ENCODE peak calls at places on chromosomes 7 and 10, in nine cellular contexts. One of them, this sample, is unnamed.

GRCh38 chr7:10239643-10240345 is 733.9 kb upstream of the PHF14 start:
- DNase-seq in AG04449: no peak
- DNase-seq in stimulated activated CD8-positive, alpha-beta memory T cell treated with anti-CD3 and anti-CD28 coated beads, Interleukin-15, amount 100 ng/mL, for 1 hour: no peak
- DNase-seq in IMR-90: no peak
- DNase-seq in HCEC 1CT: no peak
- DNase-seq in activated CD4-positive, alpha-beta memory T cell treated with anti-CD3 and anti-CD28 coated beads for 36 hours: no peak
- DNase-seq in SW480: no peak
- DNase-seq in NCI-H1048: no peak
- DNase-seq in fibroblast of the aortic adventitia: no peak
- DNase-seq in this sample: no peak

GRCh38 chr10:17273403-17273802 is 45.4 kb downstream of the VIM start:
- DNase-seq in AG04449: peak; percentile 19
- DNase-seq in stimulated activated CD8-positive, alpha-beta memory T cell treated with anti-CD3 and anti-CD28 coated beads, Interleukin-15, amount 100 ng/mL, for 1 hour: no peak
- DNase-seq in IMR-90: peak; percentile 80
- DNase-seq in HCEC 1CT: peak; percentile 60
- DNase-seq in activated CD4-positive, alpha-beta memory T cell treated with anti-CD3 and anti-CD28 coated beads for 36 hours: no peak
- DNase-seq in SW480: peak; percentile 30
- DNase-seq in NCI-H1048: no peak
- DNase-seq in fibroblast of the aortic adventitia: peak; percentile 40
- DNase-seq in this sample: peak; percentile 60

GRCh38 chr10:5419466-5420094 is 7.2 kb downstream of the NET1 start:
- DNase-seq in AG04449: no peak
- DNase-seq in stimulated activated CD8-positive, alpha-beta memory T cell treated with anti-CD3 and anti-CD28 coated beads, Interleukin-15, amount 100 ng/mL, for 1 hour: no peak
- DNase-seq in IMR-90: no peak
- DNase-seq in HCEC 1CT: no peak
- DNase-seq in activated CD4-positive, alpha-beta memory T cell treated with anti-CD3 and anti-CD28 coated beads for 36 hours: no peak
- DNase-seq in SW480: no peak
- DNase-seq in NCI-H1048: no peak
- DNase-seq in fibroblast of the aortic adventitia: no peak
- DNase-seq in this sample: peak; percentile 33

GRCh38 chr7:157890921-157891401 is 554.2 kb downstream of the DNAJB6 start:
- DNase-seq in AG04449: no peak
- DNase-seq in stimulated activated CD8-positive, alpha-beta memory T cell treated with anti-CD3 and anti-CD28 coated beads, Interleukin-15, amount 100 ng/mL, for 1 hour: no peak
- DNase-seq in IMR-90: no peak
- DNase-seq in HCEC 1CT: no peak
- DNase-seq in activated CD4-positive, alpha-beta memory T cell treated with anti-CD3 and anti-CD28 coated beads for 36 hours: peak; percentile 20
- DNase-seq in SW480: no peak
- DNase-seq in NCI-H1048: no peak
- DNase-seq in fibroblast of the aortic adventitia: no peak
- DNase-seq in this sample: no peak

GRCh38 chr7:561631-562393 is 42.2 kb upstream of the PDGFA start:
- DNase-seq in AG04449: no peak
- DNase-seq in stimulated activated CD8-positive, alpha-beta memory T cell treated with anti-CD3 and anti-CD28 coated beads, Interleukin-15, amount 100 ng/mL, for 1 hour: no peak
- DNase-seq in IMR-90: no peak
- DNase-seq in HCEC 1CT: no peak
- DNase-seq in activated CD4-positive, alpha-beta memory T cell treated with anti-CD3 and anti-CD28 coated beads for 36 hours: no peak
- DNase-seq in SW480: peak; percentile 56
- DNase-seq in NCI-H1048: no peak
- DNase-seq in fibroblast of the aortic adventitia: no peak
- DNase-seq in this sample: no peak

GRCh38 chr10:102150970-102151773 is 1.0 kb upstream of the NOLC1 start:
- DNase-seq in AG04449: no peak
- DNase-seq in stimulated activated CD8-positive, alpha-beta memory T cell treated with anti-CD3 and anti-CD28 coated beads, Interleukin-15, amount 100 ng/mL, for 1 hour: no peak
- DNase-seq in IMR-90: peak; percentile 79
- DNase-seq in HCEC 1CT: peak; percentile 77
- DNase-seq in activated CD4-positive, alpha-beta memory T cell treated with anti-CD3 and anti-CD28 coated beads for 36 hours: peak; percentile 18
- DNase-seq in SW480: peak; percentile 46
- DNase-seq in NCI-H1048: no peak
- DNase-seq in fibroblast of the aortic adventitia: peak; percentile 90
- DNase-seq in this sample: no peak

GRCh38 chr10:84310470-84310869 is 17.9 kb upstream of the CCSER2 start:
- DNase-seq in AG04449: peak; percentile 19
- DNase-seq in stimulated activated CD8-positive, alpha-beta memory T cell treated with anti-CD3 and anti-CD28 coated beads, Interleukin-15, amount 100 ng/mL, for 1 hour: no peak
- DNase-seq in IMR-90: peak; percentile 86
- DNase-seq in HCEC 1CT: peak; percentile 7
- DNase-seq in activated CD4-positive, alpha-beta memory T cell treated with anti-CD3 and anti-CD28 coated beads for 36 hours: no peak
- DNase-seq in SW480: no peak
- DNase-seq in NCI-H1048: no peak
- DNase-seq in fibroblast of the aortic adventitia: peak; percentile 23
- DNase-seq in this sample: peak; percentile 67

GRCh38 chr7:145795132-145795531 is 321.5 kb upstream of the CNTNAP2 start:
- DNase-seq in AG04449: no peak
- DNase-seq in stimulated activated CD8-positive, alpha-beta memory T cell treated with anti-CD3 and anti-CD28 coated beads, Interleukin-15, amount 100 ng/mL, for 1 hour: no peak
- DNase-seq in IMR-90: no peak
- DNase-seq in HCEC 1CT: no peak
- DNase-seq in activated CD4-positive, alpha-beta memory T cell treated with anti-CD3 and anti-CD28 coated beads for 36 hours: no peak
- DNase-seq in SW480: no peak
- DNase-seq in NCI-H1048: no peak
- DNase-seq in fibroblast of the aortic adventitia: no peak
- DNase-seq in this sample: no peak

GRCh38 chr10:75730847-75731246 is 299.4 kb downstream of the LRMDA start:
- DNase-seq in AG04449: no peak
- DNase-seq in stimulated activated CD8-positive, alpha-beta memory T cell treated with anti-CD3 and anti-CD28 coated beads, Interleukin-15, amount 100 ng/mL, for 1 hour: no peak
- DNase-seq in IMR-90: no peak
- DNase-seq in HCEC 1CT: no peak
- DNase-seq in activated CD4-positive, alpha-beta memory T cell treated with anti-CD3 and anti-CD28 coated beads for 36 hours: no peak
- DNase-seq in SW480: no peak
- DNase-seq in NCI-H1048: no peak
- DNase-seq in fibroblast of the aortic adventitia: no peak
- DNase-seq in this sample: no peak

GRCh38 chr7:28389504-28390385 is 22.6 kb upstream of the CREB5 start:
- DNase-seq in AG04449: no peak
- DNase-seq in stimulated activated CD8-positive, alpha-beta memory T cell treated with anti-CD3 and anti-CD28 coated beads, Interleukin-15, amount 100 ng/mL, for 1 hour: no peak
- DNase-seq in IMR-90: peak; percentile 79
- DNase-seq in HCEC 1CT: peak; percentile 68
- DNase-seq in activated CD4-positive, alpha-beta memory T cell treated with anti-CD3 and anti-CD28 coated beads for 36 hours: no peak
- DNase-seq in SW480: peak; percentile 70
- DNase-seq in NCI-H1048: peak; percentile 51
- DNase-seq in fibroblast of the aortic adventitia: peak; percentile 86
- DNase-seq in this sample: peak; percentile 85

GRCh38 chr7:84060760-84061261 is 133.8 kb downstream of the SEMA3A start:
- DNase-seq in AG04449: no peak
- DNase-seq in stimulated activated CD8-positive, alpha-beta memory T cell treated with anti-CD3 and anti-CD28 coated beads, Interleukin-15, amount 100 ng/mL, for 1 hour: no peak
- DNase-seq in IMR-90: peak; percentile 55
- DNase-seq in HCEC 1CT: peak; percentile 81
- DNase-seq in activated CD4-positive, alpha-beta memory T cell treated with anti-CD3 and anti-CD28 coated beads for 36 hours: no peak
- DNase-seq in SW480: no peak
- DNase-seq in NCI-H1048: no peak
- DNase-seq in fibroblast of the aortic adventitia: peak; percentile 58
- DNase-seq in this sample: peak; percentile 71

GRCh38 chr10:79346012-79346340 is 1.3 kb upstream of the PPIF start:
- DNase-seq in AG04449: no peak
- DNase-seq in stimulated activated CD8-positive, alpha-beta memory T cell treated with anti-CD3 and anti-CD28 coated beads, Interleukin-15, amount 100 ng/mL, for 1 hour: no peak
- DNase-seq in IMR-90: no peak
- DNase-seq in HCEC 1CT: no peak
- DNase-seq in activated CD4-positive, alpha-beta memory T cell treated with anti-CD3 and anti-CD28 coated beads for 36 hours: no peak
- DNase-seq in SW480: no peak
- DNase-seq in NCI-H1048: no peak
- DNase-seq in fibroblast of the aortic adventitia: no peak
- DNase-seq in this sample: no peak

GRCh38 chr10:10564081-10564480 is 453.6 kb upstream of the CELF2 start:
- DNase-seq in AG04449: no peak
- DNase-seq in stimulated activated CD8-positive, alpha-beta memory T cell treated with anti-CD3 and anti-CD28 coated beads, Interleukin-15, amount 100 ng/mL, for 1 hour: no peak
- DNase-seq in IMR-90: no peak
- DNase-seq in HCEC 1CT: no peak
- DNase-seq in activated CD4-positive, alpha-beta memory T cell treated with anti-CD3 and anti-CD28 coated beads for 36 hours: no peak
- DNase-seq in SW480: no peak
- DNase-seq in NCI-H1048: no peak
- DNase-seq in fibroblast of the aortic adventitia: peak; percentile 35
- DNase-seq in this sample: no peak

GRCh38 chr10:111113961-111114830 is 37.4 kb downstream of the ADRA2A start:
- DNase-seq in AG04449: no peak
- DNase-seq in stimulated activated CD8-positive, alpha-beta memory T cell treated with anti-CD3 and anti-CD28 coated beads, Interleukin-15, amount 100 ng/mL, for 1 hour: no peak
- DNase-seq in IMR-90: no peak
- DNase-seq in HCEC 1CT: no peak
- DNase-seq in activated CD4-positive, alpha-beta memory T cell treated with anti-CD3 and anti-CD28 coated beads for 36 hours: no peak
- DNase-seq in SW480: peak; percentile 70
- DNase-seq in NCI-H1048: no peak
- DNase-seq in fibroblast of the aortic adventitia: peak; percentile 14
- DNase-seq in this sample: peak; percentile 14

GRCh38 chr10:12656518-12657142 is 307.3 kb downstream of the CAMK1D start:
- DNase-seq in AG04449: peak; percentile 29
- DNase-seq in stimulated activated CD8-positive, alpha-beta memory T cell treated with anti-CD3 and anti-CD28 coated beads, Interleukin-15, amount 100 ng/mL, for 1 hour: no peak
- DNase-seq in IMR-90: peak; percentile 75
- DNase-seq in HCEC 1CT: peak; percentile 58
- DNase-seq in activated CD4-positive, alpha-beta memory T cell treated with anti-CD3 and anti-CD28 coated beads for 36 hours: no peak
- DNase-seq in SW480: peak; percentile 64
- DNase-seq in NCI-H1048: peak; percentile 13
- DNase-seq in fibroblast of the aortic adventitia: peak; percentile 75
- DNase-seq in this sample: peak; percentile 75

GRCh38 chr10:71990706-71991269 is 26.6 kb downstream of the CHST3 start:
- DNase-seq in AG04449: no peak
- DNase-seq in stimulated activated CD8-positive, alpha-beta memory T cell treated with anti-CD3 and anti-CD28 coated beads, Interleukin-15, amount 100 ng/mL, for 1 hour: no peak
- DNase-seq in IMR-90: no peak
- DNase-seq in HCEC 1CT: no peak
- DNase-seq in activated CD4-positive, alpha-beta memory T cell treated with anti-CD3 and anti-CD28 coated beads for 36 hours: no peak
- DNase-seq in SW480: no peak
- DNase-seq in NCI-H1048: no peak
- DNase-seq in fibroblast of the aortic adventitia: no peak
- DNase-seq in this sample: no peak

GRCh38 chr7:120933475-120933874 is 17.1 kb upstream of the ING3 start:
- DNase-seq in AG04449: no peak
- DNase-seq in stimulated activated CD8-positive, alpha-beta memory T cell treated with anti-CD3 and anti-CD28 coated beads, Interleukin-15, amount 100 ng/mL, for 1 hour: no peak
- DNase-seq in IMR-90: no peak
- DNase-seq in HCEC 1CT: no peak
- DNase-seq in activated CD4-positive, alpha-beta memory T cell treated with anti-CD3 and anti-CD28 coated beads for 36 hours: no peak
- DNase-seq in SW480: no peak
- DNase-seq in NCI-H1048: no peak
- DNase-seq in fibroblast of the aortic adventitia: no peak
- DNase-seq in this sample: no peak

GRCh38 chr10:71748671-71749191 is 24.6 kb downstream of the VSIR start:
- DNase-seq in AG04449: no peak
- DNase-seq in stimulated activated CD8-positive, alpha-beta memory T cell treated with anti-CD3 and anti-CD28 coated beads, Interleukin-15, amount 100 ng/mL, for 1 hour: peak; percentile 49
- DNase-seq in IMR-90: no peak
- DNase-seq in HCEC 1CT: no peak
- DNase-seq in activated CD4-positive, alpha-beta memory T cell treated with anti-CD3 and anti-CD28 coated beads for 36 hours: peak; percentile 91
- DNase-seq in SW480: no peak
- DNase-seq in NCI-H1048: no peak
- DNase-seq in fibroblast of the aortic adventitia: peak; percentile 28
- DNase-seq in this sample: no peak

GRCh38 chr7:26944486-26944885 is 80.1 kb upstream of the SKAP2 start:
- DNase-seq in AG04449: no peak
- DNase-seq in stimulated activated CD8-positive, alpha-beta memory T cell treated with anti-CD3 and anti-CD28 coated beads, Interleukin-15, amount 100 ng/mL, for 1 hour: no peak
- DNase-seq in IMR-90: no peak
- DNase-seq in HCEC 1CT: no peak
- DNase-seq in activated CD4-positive, alpha-beta memory T cell treated with anti-CD3 and anti-CD28 coated beads for 36 hours: no peak
- DNase-seq in SW480: no peak
- DNase-seq in NCI-H1048: peak; percentile 82
- DNase-seq in fibroblast of the aortic adventitia: no peak
- DNase-seq in this sample: no peak

GRCh38 chr10:72206511-72207229 is 9.1 kb upstream of the ANAPC16 start:
- DNase-seq in AG04449: no peak
- DNase-seq in stimulated activated CD8-positive, alpha-beta memory T cell treated with anti-CD3 and anti-CD28 coated beads, Interleukin-15, amount 100 ng/mL, for 1 hour: no peak
- DNase-seq in IMR-90: no peak
- DNase-seq in HCEC 1CT: no peak
- DNase-seq in activated CD4-positive, alpha-beta memory T cell treated with anti-CD3 and anti-CD28 coated beads for 36 hours: no peak
- DNase-seq in SW480: no peak
- DNase-seq in NCI-H1048: no peak
- DNase-seq in fibroblast of the aortic adventitia: no peak
- DNase-seq in this sample: no peak

GRCh38 chr7:121500659-121501058 is 104.6 kb upstream of the FAM3C start:
- DNase-seq in AG04449: no peak
- DNase-seq in stimulated activated CD8-positive, alpha-beta memory T cell treated with anti-CD3 and anti-CD28 coated beads, Interleukin-15, amount 100 ng/mL, for 1 hour: no peak
- DNase-seq in IMR-90: no peak
- DNase-seq in HCEC 1CT: no peak
- DNase-seq in activated CD4-positive, alpha-beta memory T cell treated with anti-CD3 and anti-CD28 coated beads for 36 hours: peak; percentile 33
- DNase-seq in SW480: no peak
- DNase-seq in NCI-H1048: no peak
- DNase-seq in fibroblast of the aortic adventitia: no peak
- DNase-seq in this sample: no peak

GRCh38 chr10:1297566-1298301 is 241.5 kb downstream of the WDR37 start:
- DNase-seq in AG04449: no peak
- DNase-seq in stimulated activated CD8-positive, alpha-beta memory T cell treated with anti-CD3 and anti-CD28 coated beads, Interleukin-15, amount 100 ng/mL, for 1 hour: no peak
- DNase-seq in IMR-90: no peak
- DNase-seq in HCEC 1CT: no peak
- DNase-seq in activated CD4-positive, alpha-beta memory T cell treated with anti-CD3 and anti-CD28 coated beads for 36 hours: no peak
- DNase-seq in SW480: no peak
- DNase-seq in NCI-H1048: no peak
- DNase-seq in fibroblast of the aortic adventitia: no peak
- DNase-seq in this sample: no peak

GRCh38 chr7:4878336-4879335 is 4.9 kb downstream of the RADIL start:
- DNase-seq in AG04449: no peak
- DNase-seq in stimulated activated CD8-positive, alpha-beta memory T cell treated with anti-CD3 and anti-CD28 coated beads, Interleukin-15, amount 100 ng/mL, for 1 hour: no peak
- DNase-seq in IMR-90: no peak
- DNase-seq in HCEC 1CT: no peak
- DNase-seq in activated CD4-positive, alpha-beta memory T cell treated with anti-CD3 and anti-CD28 coated beads for 36 hours: no peak
- DNase-seq in SW480: peak; percentile 66
- DNase-seq in NCI-H1048: no peak
- DNase-seq in fibroblast of the aortic adventitia: no peak
- DNase-seq in this sample: peak; percentile 9

GRCh38 chr7:83452256-83452655 is 196.7 kb downstream of the SEMA3E start:
- DNase-seq in AG04449: no peak
- DNase-seq in stimulated activated CD8-positive, alpha-beta memory T cell treated with anti-CD3 and anti-CD28 coated beads, Interleukin-15, amount 100 ng/mL, for 1 hour: no peak
- DNase-seq in IMR-90: no peak
- DNase-seq in HCEC 1CT: no peak
- DNase-seq in activated CD4-positive, alpha-beta memory T cell treated with anti-CD3 and anti-CD28 coated beads for 36 hours: no peak
- DNase-seq in SW480: no peak
- DNase-seq in NCI-H1048: no peak
- DNase-seq in fibroblast of the aortic adventitia: no peak
- DNase-seq in this sample: no peak

GRCh38 chr7:19749658-19750057 is 23.8 kb downstream of the TMEM196 start:
- DNase-seq in AG04449: no peak
- DNase-seq in stimulated activated CD8-positive, alpha-beta memory T cell treated with anti-CD3 and anti-CD28 coated beads, Interleukin-15, amount 100 ng/mL, for 1 hour: no peak
- DNase-seq in IMR-90: no peak
- DNase-seq in HCEC 1CT: no peak
- DNase-seq in activated CD4-positive, alpha-beta memory T cell treated with anti-CD3 and anti-CD28 coated beads for 36 hours: no peak
- DNase-seq in SW480: no peak
- DNase-seq in NCI-H1048: no peak
- DNase-seq in fibroblast of the aortic adventitia: peak; percentile 10
- DNase-seq in this sample: peak; percentile 41

GRCh38 chr10:4181690-4182089 is 396.7 kb upstream of the KLF6 start:
- DNase-seq in AG04449: no peak
- DNase-seq in stimulated activated CD8-positive, alpha-beta memory T cell treated with anti-CD3 and anti-CD28 coated beads, Interleukin-15, amount 100 ng/mL, for 1 hour: no peak
- DNase-seq in IMR-90: no peak
- DNase-seq in HCEC 1CT: no peak
- DNase-seq in activated CD4-positive, alpha-beta memory T cell treated with anti-CD3 and anti-CD28 coated beads for 36 hours: no peak
- DNase-seq in SW480: no peak
- DNase-seq in NCI-H1048: no peak
- DNase-seq in fibroblast of the aortic adventitia: peak; percentile 9
- DNase-seq in this sample: no peak

GRCh38 chr7:1979591-1980560 is 252.9 kb downstream of the MAD1L1 start:
- DNase-seq in AG04449: no peak
- DNase-seq in stimulated activated CD8-positive, alpha-beta memory T cell treated with anti-CD3 and anti-CD28 coated beads, Interleukin-15, amount 100 ng/mL, for 1 hour: no peak
- DNase-seq in IMR-90: no peak
- DNase-seq in HCEC 1CT: no peak
- DNase-seq in activated CD4-positive, alpha-beta memory T cell treated with anti-CD3 and anti-CD28 coated beads for 36 hours: no peak
- DNase-seq in SW480: peak; percentile 12
- DNase-seq in NCI-H1048: no peak
- DNase-seq in fibroblast of the aortic adventitia: no peak
- DNase-seq in this sample: no peak